ENCODE peak calls at places on chromosomes 6 and 20, in six cellular contexts. One of them, this sample, is unnamed.
A peak's percentile ranks its signal among the peaks of the same experiment; 100 is the strongest.

GRCh38 chr6:151284431-151285060 is 44.8 kb downstream of the AKAP12 start:
- DNase-seq in osteoblast: no peak
- DNase-seq in adrenal gland: no peak
- DNase-seq in CD4-positive, alpha-beta memory T cell: no peak
- DNase-seq in aorta: no peak
- DNase-seq in IMR-90: no peak
- DNase-seq in this sample: no peak

GRCh38 chr20:21640556-21640955 is 64.9 kb upstream of the PAX1 start:
- DNase-seq in osteoblast: no peak
- DNase-seq in adrenal gland: no peak
- DNase-seq in CD4-positive, alpha-beta memory T cell: no peak
- DNase-seq in aorta: no peak
- DNase-seq in IMR-90: no peak
- DNase-seq in this sample: no peak

GRCh38 chr6:154197176-154197850 is 158.3 kb downstream of the OPRM1 start:
- DNase-seq in osteoblast: peak; percentile 68
- DNase-seq in adrenal gland: no peak
- DNase-seq in CD4-positive, alpha-beta memory T cell: no peak
- DNase-seq in aorta: no peak
- DNase-seq in IMR-90: peak; percentile 62
- DNase-seq in this sample: peak; percentile 7

GRCh38 chr20:38393259-38393658 is 41.9 kb downstream of the SNHG17 start:
- DNase-seq in osteoblast: no peak
- DNase-seq in adrenal gland: no peak
- DNase-seq in CD4-positive, alpha-beta memory T cell: no peak
- DNase-seq in aorta: no peak
- DNase-seq in IMR-90: no peak
- DNase-seq in this sample: no peak

GRCh38 chr20:64145458-64146300 is 18.6 kb upstream of the MYT1 start:
- DNase-seq in osteoblast: peak; percentile 51
- DNase-seq in adrenal gland: no peak
- DNase-seq in CD4-positive, alpha-beta memory T cell: no peak
- DNase-seq in aorta: peak; percentile 51
- DNase-seq in IMR-90: no peak
- DNase-seq in this sample: no peak

GRCh38 chr6:111972714-111973678 is 80.9 kb upstream of the CCN6 start:
- DNase-seq in osteoblast: peak; percentile 76
- DNase-seq in adrenal gland: peak; percentile 38
- DNase-seq in CD4-positive, alpha-beta memory T cell: peak; percentile 63
- DNase-seq in aorta: peak; percentile 81
- DNase-seq in IMR-90: peak; percentile 98
- DNase-seq in this sample: peak; percentile 76

GRCh38 chr6:86477510-86478166 is 459.7 kb upstream of the HTR1E start:
- DNase-seq in osteoblast: no peak
- DNase-seq in adrenal gland: no peak
- DNase-seq in CD4-positive, alpha-beta memory T cell: no peak
- DNase-seq in aorta: no peak
- DNase-seq in IMR-90: no peak
- DNase-seq in this sample: no peak

GRCh38 chr6:63764318-63764916 is 128.8 kb downstream of the PHF3 start:
- DNase-seq in osteoblast: no peak
- DNase-seq in adrenal gland: no peak
- DNase-seq in CD4-positive, alpha-beta memory T cell: peak; percentile 53
- DNase-seq in aorta: no peak
- DNase-seq in IMR-90: peak; percentile 52
- DNase-seq in this sample: no peak

GRCh38 chr20:10596726-10597125 is 77.1 kb downstream of the JAG1 start:
- DNase-seq in osteoblast: no peak
- DNase-seq in adrenal gland: peak; percentile 34
- DNase-seq in CD4-positive, alpha-beta memory T cell: no peak
- DNase-seq in aorta: no peak
- DNase-seq in IMR-90: peak; percentile 95
- DNase-seq in this sample: no peak

DNA sequence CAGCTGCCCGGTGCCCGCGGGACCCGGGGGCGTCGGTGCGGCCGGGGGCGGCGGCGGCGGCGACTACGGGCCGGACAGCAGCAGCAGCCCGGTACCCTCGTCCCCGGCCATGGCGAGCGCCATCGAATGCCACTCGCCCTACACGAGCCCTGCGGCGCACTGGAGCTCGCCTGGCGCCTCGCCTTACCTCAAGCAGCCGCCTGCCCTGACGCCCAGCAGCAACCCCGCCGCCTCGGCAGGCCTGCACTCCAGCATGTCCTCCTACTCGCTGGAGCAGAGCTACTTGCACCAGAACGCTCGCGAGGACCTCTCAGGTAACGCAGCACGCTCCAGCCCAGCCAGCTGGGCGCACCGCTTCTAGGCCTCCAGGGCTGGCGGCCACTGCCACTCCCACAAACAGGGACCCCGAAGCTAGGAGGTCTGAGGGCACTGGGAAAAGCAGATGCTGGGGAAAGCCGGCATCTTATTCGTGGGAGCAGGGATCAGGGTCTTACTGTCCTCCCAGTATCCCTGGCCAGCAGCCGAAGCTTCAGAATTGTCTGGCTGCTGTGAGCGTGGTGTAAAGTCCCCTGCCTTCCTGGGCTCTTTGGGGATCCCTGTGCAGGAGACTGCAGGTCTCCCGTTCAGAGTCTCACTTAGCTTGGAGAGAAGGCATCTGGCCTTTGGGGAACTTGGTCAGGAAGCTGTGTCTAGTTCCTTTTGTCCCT is 1.6 kb downstream of the FOXF2 start:
- DNase-seq in osteoblast: peak; percentile 95
- DNase-seq in adrenal gland: no peak
- DNase-seq in CD4-positive, alpha-beta memory T cell: no peak
- DNase-seq in aorta: no peak
- DNase-seq in IMR-90: peak; percentile 63
- DNase-seq in this sample: peak; percentile 31
- H3K4me3 ChIP-seq in osteoblast: peak overlapping the region; percentile 72
- H3K4me3 ChIP-seq in adrenal gland: no peak overlapping the region
- H3K4me3 ChIP-seq in CD4-positive, alpha-beta memory T cell: no peak overlapping the region
- H3K4me3 ChIP-seq in aorta: no peak overlapping the region
- H3K4me3 ChIP-seq in IMR-90: peak overlapping the region; percentile 58
- H3K4me3 ChIP-seq in this sample: peak overlapping the region; percentile 60

DNA sequence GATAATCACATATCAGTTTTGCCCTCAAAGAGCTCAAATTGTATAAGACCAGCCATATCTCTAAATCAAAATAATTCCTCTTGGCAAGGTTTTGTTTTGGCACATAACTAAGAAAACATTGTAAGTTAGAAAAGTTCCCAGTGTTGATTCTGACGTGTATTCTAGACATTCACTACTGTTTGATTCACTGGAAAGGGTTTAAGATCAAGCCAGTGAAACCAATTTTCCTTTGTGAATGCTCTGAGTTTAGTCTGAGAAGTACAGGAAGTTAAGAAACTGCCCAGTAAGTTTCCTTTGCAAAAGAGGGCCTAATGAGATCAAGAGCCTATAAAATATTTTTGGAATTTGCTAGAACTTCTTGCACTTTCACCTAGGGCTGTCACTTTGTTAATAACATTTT is 143.0 kb downstream of the FNDC1 start:
- DNase-seq in osteoblast: peak; percentile 81
- DNase-seq in adrenal gland: no peak
- DNase-seq in CD4-positive, alpha-beta memory T cell: no peak
- DNase-seq in aorta: no peak
- DNase-seq in IMR-90: no peak
- DNase-seq in this sample: no peak
- H3K9me3 ChIP-seq in osteoblast: no peaks in the 10 kb centered on the region
- H3K9me3 ChIP-seq in adrenal gland: no peaks in the 10 kb centered on the region
- H3K9me3 ChIP-seq in CD4-positive, alpha-beta memory T cell: no peaks in the 10 kb centered on the region
- H3K9me3 ChIP-seq in aorta: no peaks in the 10 kb centered on the region
- H3K9me3 ChIP-seq in IMR-90: peaks cover 6% of the 10 kb centered on the region
- H3K9me3 ChIP-seq in this sample: no peaks in the 10 kb centered on the region

GRCh38 chr20:51609251-51609650 is 66.7 kb upstream of the NFATC2 start:
- DNase-seq in osteoblast: peak; percentile 39
- DNase-seq in adrenal gland: no peak
- DNase-seq in CD4-positive, alpha-beta memory T cell: no peak
- DNase-seq in aorta: no peak
- DNase-seq in IMR-90: no peak
- DNase-seq in this sample: no peak
- H3K27me3 ChIP-seq in osteoblast: no peaks in the 10 kb centered on the region
- H3K27me3 ChIP-seq in adrenal gland: no peaks in the 10 kb centered on the region
- H3K27me3 ChIP-seq in CD4-positive, alpha-beta memory T cell: peaks cover 6% of the 10 kb centered on the region
- H3K27me3 ChIP-seq in aorta: no peaks in the 10 kb centered on the region
- H3K27me3 ChIP-seq in IMR-90: no peaks in the 10 kb centered on the region
- H3K27me3 ChIP-seq in this sample: no peaks in the 10 kb centered on the region

DNA sequence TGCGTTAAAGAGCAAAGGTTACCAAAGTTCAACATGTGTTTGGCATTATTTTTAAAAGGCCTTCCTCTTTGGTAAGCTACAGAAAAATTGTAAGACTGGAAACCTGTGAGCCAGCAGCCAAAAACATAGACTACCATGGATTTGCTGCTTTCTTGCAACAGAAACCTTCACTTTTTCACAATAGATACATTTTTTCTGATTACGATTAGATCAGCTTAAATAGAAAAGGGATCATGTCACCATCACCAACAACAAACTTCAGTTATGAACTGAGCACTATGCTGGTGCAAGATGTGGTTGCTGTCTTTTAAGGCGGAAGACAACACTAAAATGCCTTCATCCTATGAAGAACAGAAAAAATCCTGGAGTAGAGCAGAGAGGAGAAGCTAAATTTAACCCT is 112.3 kb upstream of the MARCKS start:
- DNase-seq in osteoblast: peak; percentile 45
- DNase-seq in adrenal gland: no peak
- DNase-seq in CD4-positive, alpha-beta memory T cell: no peak
- DNase-seq in aorta: no peak
- DNase-seq in IMR-90: no peak
- DNase-seq in this sample: no peak
- H3K4me3 ChIP-seq in osteoblast: no peak overlapping the region
- H3K4me3 ChIP-seq in adrenal gland: no peak overlapping the region
- H3K4me3 ChIP-seq in CD4-positive, alpha-beta memory T cell: no peak overlapping the region
- H3K4me3 ChIP-seq in aorta: no peak overlapping the region
- H3K4me3 ChIP-seq in IMR-90: no peak overlapping the region
- H3K4me3 ChIP-seq in this sample: no peak overlapping the region

GRCh38 chr6:122501475-122501874 is 29.9 kb upstream of the SERINC1 start:
- DNase-seq in osteoblast: no peak
- DNase-seq in adrenal gland: no peak
- DNase-seq in CD4-positive, alpha-beta memory T cell: no peak
- DNase-seq in aorta: no peak
- DNase-seq in IMR-90: no peak
- DNase-seq in this sample: no peak
- H3K9me3 ChIP-seq in osteoblast: no peaks in the 10 kb centered on the region
- H3K9me3 ChIP-seq in adrenal gland: no peaks in the 10 kb centered on the region
- H3K9me3 ChIP-seq in CD4-positive, alpha-beta memory T cell: peaks cover 9% of the 10 kb centered on the region
- H3K9me3 ChIP-seq in aorta: peaks cover 8% of the 10 kb centered on the region
- H3K9me3 ChIP-seq in IMR-90: peaks cover 4% of the 10 kb centered on the region
- H3K9me3 ChIP-seq in this sample: peaks cover 7% of the 10 kb centered on the region

GRCh38 chr6:12935637-12936036 is 219.1 kb downstream of the PHACTR1 start:
- DNase-seq in osteoblast: no peak
- DNase-seq in adrenal gland: no peak
- DNase-seq in CD4-positive, alpha-beta memory T cell: no peak
- DNase-seq in aorta: no peak
- DNase-seq in IMR-90: no peak
- DNase-seq in this sample: no peak

GRCh38 chr6:12941422-12941821 is 224.9 kb downstream of the PHACTR1 start:
- DNase-seq in osteoblast: no peak
- DNase-seq in adrenal gland: peak; percentile 60
- DNase-seq in CD4-positive, alpha-beta memory T cell: no peak
- DNase-seq in aorta: no peak
- DNase-seq in IMR-90: no peak
- DNase-seq in this sample: no peak

GRCh38 chr6:12937971-12938370 is 221.4 kb downstream of the PHACTR1 start:
- DNase-seq in osteoblast: no peak
- DNase-seq in adrenal gland: no peak
- DNase-seq in CD4-positive, alpha-beta memory T cell: no peak
- DNase-seq in aorta: no peak
- DNase-seq in IMR-90: no peak
- DNase-seq in this sample: no peak

GRCh38 chr6:12943549-12943948 is 227.0 kb downstream of the PHACTR1 start:
- DNase-seq in osteoblast: no peak
- DNase-seq in adrenal gland: no peak
- DNase-seq in CD4-positive, alpha-beta memory T cell: no peak
- DNase-seq in aorta: no peak
- DNase-seq in IMR-90: no peak
- DNase-seq in this sample: no peak

GRCh38 chr6:12939314-12939713 is 222.7 kb downstream of the PHACTR1 start:
- DNase-seq in osteoblast: no peak
- DNase-seq in adrenal gland: no peak
- DNase-seq in CD4-positive, alpha-beta memory T cell: no peak
- DNase-seq in aorta: no peak
- DNase-seq in IMR-90: no peak
- DNase-seq in this sample: no peak
- H3K27me3 ChIP-seq in osteoblast: no peaks in the 10 kb centered on the region
- H3K27me3 ChIP-seq in adrenal gland: no peaks in the 10 kb centered on the region
- H3K27me3 ChIP-seq in CD4-positive, alpha-beta memory T cell: no peaks in the 10 kb centered on the region
- H3K27me3 ChIP-seq in aorta: no peaks in the 10 kb centered on the region
- H3K27me3 ChIP-seq in IMR-90: no peaks in the 10 kb centered on the region
- H3K27me3 ChIP-seq in this sample: peaks cover 3% of the 10 kb centered on the region